ENCODE peak calls at places on chromosome 9, in six cellular contexts. R, Q, F, T, A and Y are unnamed samples.

GRCh38 chr9:35954942-35955546 is 2.9 kb downstream of the OR2S2 start:
- DNase-seq in R (no peak), T (peak), F (peak), Q (peak), A (peak), Y (peak)

GRCh38 chr9:104810421-104811339 is 46.8 kb downstream of the NIPSNAP3B start:
- DNase-seq in T (peak), Q (no peak), F (no peak), R (no peak), A (no peak), Y (no peak)

GRCh38 chr9:136031094-136031493 is 64.0 kb downstream of the NACC2 start:
- DNase-seq in F (no peak), Q (no peak), A (no peak), R (no peak), T (no peak), Y (no peak)

GRCh38 chr9:89425024-89425805 is 72.7 kb downstream of the SEMA4D start:
- DNase-seq in Q (no peak), T (no peak), F (no peak), R (no peak), A (no peak), Y (no peak)

GRCh38 chr9:126198854-126199253 is 127.8 kb upstream of the MVB12B start:
- DNase-seq in F (no peak), R (no peak), Q (no peak), T (no peak), A (no peak), Y (no peak)

GRCh38 chr9:34240021-34240420 is 61.2 kb downstream of the UBAP1 start:
- DNase-seq in R (no peak), Q (no peak), A (no peak), T (no peak), F (no peak), Y (no peak)

GRCh38 chr9:137228968-137229896 is 1.5 kb upstream of the SLC34A3 start:
- DNase-seq in Q (no peak), F (no peak), T (no peak), A (no peak), R (no peak), Y (no peak)

GRCh38 chr9:33787839-33788238 is 7.5 kb upstream of the PRSS3 start:
- DNase-seq in Q (no peak), A (no peak), F (peak), T (no peak), R (no peak), Y (no peak)

GRCh38 chr9:108033976-108034964 is 544.7 kb upstream of the KLF4 start:
- DNase-seq in R (no peak), Q (no peak), F (no peak), A (no peak), T (peak), Y (peak)

GRCh38 chr9:72390896-72391295 is 25.9 kb upstream of the ZFAND5 start:
- DNase-seq in Q (no peak), R (no peak), F (no peak), T (no peak), A (no peak), Y (no peak)

GRCh38 chr9:35728041-35728971 is 3.7 kb downstream of the TLN1 start:
- DNase-seq in F (peak), A (peak), T (peak), R (no peak), Q (peak), Y (peak)

GRCh38 chr9:96686638-96687335 is 31.7 kb upstream of the PRXL2C start:
- DNase-seq in R (peak), Q (peak), A (peak), F (peak), T (peak), Y (no peak)

GRCh38 chr9:98162638-98163037 is 29.8 kb downstream of the CORO2A start:
- DNase-seq in F (no peak), R (no peak), A (no peak), T (no peak), Q (no peak), Y (no peak)

GRCh38 chr9:110031511-110032173 is 176.3 kb downstream of the C9orf152 start:
- DNase-seq in R (no peak), T (peak), A (no peak), Q (peak), F (no peak), Y (peak)

GRCh38 chr9:133932176-133932575 is 59.9 kb downstream of the VAV2 start:
- DNase-seq in F (no peak), R (no peak), T (peak), Q (no peak), A (no peak), Y (no peak)

GRCh38 chr9:125909497-125909896 is 162.3 kb downstream of the PBX3 start:
- DNase-seq in R (no peak), A (no peak), Q (no peak), T (no peak), F (no peak), Y (no peak)

GRCh38 chr9:69326261-69326660 is 1.2 kb downstream of the ENTREP1 start:
- DNase-seq in A (no peak), R (no peak), T (no peak), Q (no peak), F (peak), Y (no peak)

GRCh38 chr9:107638922-107639321 is 149.4 kb upstream of the KLF4 start:
- DNase-seq in R (no peak), A (no peak), F (peak), Q (peak), T (peak), Y (peak)

GRCh38 chr9:109780453-109781033 is 545 bp downstream of the PALM2AKAP2 start:
- DNase-seq in Q (no peak), R (no peak), T (peak), F (no peak), A (no peak), Y (no peak)

GRCh38 chr9:89207026-89207425 is 28.4 kb upstream of the SHC3 start:
- DNase-seq in T (no peak), F (no peak), Q (no peak), A (no peak), R (no peak), Y (no peak)

GRCh38 chr9:133344979-133345378 is 3.0 kb downstream of the MED22 start:
- DNase-seq in R (no peak), A (no peak), Q (no peak), T (no peak), F (no peak), Y (no peak)

GRCh38 chr9:114033397-114034103 is 44.5 kb downstream of the AMBP start:
- DNase-seq in A (no peak), T (peak), F (peak), Q (peak), R (no peak), Y (no peak)
- TF ChIP-seq CTCF in A (peak), T (peak), F (peak), Q (peak), R (peak), Y (peak)

GRCh38 chr9:128632486-128632885 is 24.2 kb downstream of the DYNC2I2 start:
- DNase-seq in A (no peak), F (no peak), Q (no peak), T (no peak), R (no peak), Y (no peak)
- H3K4me3 ChIP-seq in A (no peak), F (no peak), Q (no peak), T (no peak), R (no peak), Y (no peak)

DNA sequence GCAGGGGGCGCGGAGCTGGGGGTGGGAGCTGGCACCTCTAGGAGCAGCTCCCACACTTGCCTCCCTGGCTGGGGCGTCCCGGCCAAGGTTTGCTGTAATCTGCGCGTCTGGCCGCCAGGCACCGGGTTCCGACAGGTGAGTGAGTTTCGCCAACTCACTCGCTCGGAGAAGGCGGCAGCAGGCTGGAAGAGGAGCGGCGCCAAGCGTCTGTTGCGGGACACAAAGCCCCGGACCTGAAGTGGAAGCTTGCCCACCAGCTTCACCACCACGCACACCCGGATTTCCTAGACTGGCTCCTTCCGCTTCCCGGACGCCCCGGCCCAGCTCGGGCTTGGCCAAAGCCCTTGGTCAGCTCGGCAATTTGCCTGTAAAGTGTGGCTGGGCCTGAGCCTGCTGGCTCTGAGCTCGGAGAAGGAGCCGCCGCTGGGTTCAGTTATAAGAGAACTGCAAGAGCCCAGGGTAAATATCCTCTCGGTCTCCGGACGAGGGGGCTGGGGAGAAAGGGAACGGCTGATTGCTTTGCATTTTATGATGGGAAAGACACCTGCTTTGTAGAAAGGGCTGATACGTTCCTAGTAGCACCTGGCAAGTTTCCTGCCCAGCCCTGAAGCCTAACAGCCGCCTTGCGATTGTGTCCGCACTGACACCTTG is 461 bp upstream of the GNA14 start:
- DNase-seq in A (no peak), F (peak), R (no peak), Q (peak), T (peak), Y (no peak)
- TF ChIP-seq CTCF in A (no peak), F (no peak), R (peak), Q (peak), T (peak), Y (no peak)

DNA sequence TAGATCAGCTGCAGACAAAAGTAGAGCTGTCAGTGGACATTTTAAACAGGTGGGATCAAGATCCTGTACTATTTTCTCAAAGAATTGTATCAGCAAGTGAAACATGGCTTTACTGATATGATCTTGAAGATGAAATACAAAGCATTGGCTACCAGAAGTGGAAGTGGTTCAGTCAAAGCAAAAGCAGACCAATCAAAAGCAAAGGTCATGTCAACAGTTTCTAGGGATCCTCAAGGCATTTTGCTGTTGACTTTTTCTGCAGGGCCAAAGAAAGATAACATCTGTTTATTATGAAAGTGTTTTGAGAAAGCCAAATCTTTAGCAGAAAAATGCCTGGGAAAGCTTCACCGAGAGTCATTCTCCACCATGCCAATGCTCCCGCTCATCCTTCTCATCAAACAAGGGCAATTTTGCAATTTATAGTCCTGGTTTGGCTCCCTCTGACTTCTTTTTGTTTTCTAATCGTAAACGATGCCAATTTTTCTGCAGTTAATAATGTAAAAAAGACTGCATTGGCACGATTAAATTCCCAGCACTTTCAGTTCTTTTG is 90.3 kb upstream of the ACO1 start:
- DNase-seq in R (no peak), Q (no peak), A (no peak), F (no peak), T (no peak), Y (no peak)
- H3K4me3 ChIP-seq in R (no peak), Q (no peak), A (no peak), F (no peak), T (no peak), Y (no peak)

GRCh38 chr9:117247271-117247670 is 167.6 kb downstream of the ASTN2 start:
- DNase-seq in A (peak), Q (peak), T (no peak), F (no peak), R (no peak), Y (no peak)
- TF ChIP-seq CTCF in A (peak), Q (peak), T (no peak), F (no peak), R (no peak), Y (no peak)

GRCh38 chr9:130276955-130277354 is 11.4 kb downstream of the HMCN2 start:
- DNase-seq in Q (no peak), F (no peak), R (no peak), A (peak), T (no peak), Y (no peak)
- H3K4me3 ChIP-seq in Q (no peak), F (no peak), R (no peak), A (no peak), T (no peak), Y (no peak)

DNA sequence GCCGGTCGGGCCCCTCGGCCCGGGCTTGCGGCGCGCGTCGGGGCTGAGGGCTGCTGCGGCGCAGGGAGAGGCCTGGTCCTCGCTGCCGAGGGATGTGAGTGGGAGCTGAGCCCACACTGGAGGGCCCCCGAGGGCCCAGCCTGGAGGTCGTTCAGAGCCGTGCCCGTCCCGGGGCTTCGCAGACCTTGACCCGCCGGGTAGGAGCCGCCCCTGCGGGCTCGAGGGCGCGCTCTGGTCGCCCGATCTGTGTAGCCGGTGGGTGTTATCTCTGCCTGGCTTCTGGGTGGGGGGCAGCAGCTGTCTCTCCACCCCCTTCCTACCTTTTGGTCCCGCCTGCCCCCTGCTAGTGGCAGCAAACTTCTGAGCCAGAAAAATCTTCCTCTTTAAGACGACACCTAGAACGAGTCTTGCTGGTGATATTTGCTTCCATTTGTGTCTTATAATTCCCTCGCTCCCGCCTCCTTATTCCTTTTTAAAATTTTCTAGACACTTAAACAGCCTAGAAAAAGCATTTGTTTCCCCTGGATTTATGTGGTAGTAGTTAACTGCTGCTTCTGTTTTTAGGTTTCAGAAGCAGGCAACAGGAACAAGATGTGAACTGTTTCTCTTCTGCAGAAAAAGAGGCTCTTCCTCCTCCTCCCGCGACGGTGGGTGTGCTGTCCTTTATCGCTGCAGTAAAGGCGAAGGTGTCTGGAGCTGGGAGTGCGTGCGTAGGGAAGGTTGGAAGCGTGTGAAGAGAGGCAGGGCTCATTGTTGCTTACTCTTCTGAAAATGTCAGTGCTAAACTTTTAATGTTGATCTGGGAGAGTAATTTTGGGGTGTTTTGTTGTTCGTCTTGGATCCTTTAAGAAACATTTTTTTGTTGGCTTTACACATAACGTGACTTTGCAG is 549 bp downstream of the JAK2 start:
- DNase-seq in Q (peak), T (peak), A (peak), F (peak), R (no peak), Y (no peak)
- TF ChIP-seq CTCF in Q (no peak), T (no peak), A (no peak), F (no peak), R (no peak), Y (no peak)

GRCh38 chr9:112377087-112377486 is 2.8 kb upstream of the HSDL2 start:
- DNase-seq in A (no peak), T (no peak), R (no peak), F (no peak), Q (no peak), Y (no peak)

GRCh38 chr9:112379177-112380101 is 469 bp upstream of the HSDL2 start:
- DNase-seq in F (peak), Q (peak), T (peak), R (peak), A (peak), Y (peak)

GRCh38 chr9:112378441-112379176 is 1.3 kb upstream of the HSDL2 start:
- DNase-seq in A (peak), Q (peak), T (no peak), F (no peak), R (no peak), Y (no peak)

GRCh38 chr9:112380102-112380581 is at the start of gene HSDL2:
- DNase-seq in F (no peak), Q (peak), T (peak), A (peak), R (no peak), Y (no peak)

GRCh38 chr9:112377684-112378344 is 2.1 kb upstream of the HSDL2 start:
- DNase-seq in A (no peak), R (no peak), T (no peak), F (no peak), Q (no peak), Y (no peak)
- H3K4me3 ChIP-seq in A (peak), R (peak), T (peak), F (peak), Q (no peak), Y (no peak)

DNA sequence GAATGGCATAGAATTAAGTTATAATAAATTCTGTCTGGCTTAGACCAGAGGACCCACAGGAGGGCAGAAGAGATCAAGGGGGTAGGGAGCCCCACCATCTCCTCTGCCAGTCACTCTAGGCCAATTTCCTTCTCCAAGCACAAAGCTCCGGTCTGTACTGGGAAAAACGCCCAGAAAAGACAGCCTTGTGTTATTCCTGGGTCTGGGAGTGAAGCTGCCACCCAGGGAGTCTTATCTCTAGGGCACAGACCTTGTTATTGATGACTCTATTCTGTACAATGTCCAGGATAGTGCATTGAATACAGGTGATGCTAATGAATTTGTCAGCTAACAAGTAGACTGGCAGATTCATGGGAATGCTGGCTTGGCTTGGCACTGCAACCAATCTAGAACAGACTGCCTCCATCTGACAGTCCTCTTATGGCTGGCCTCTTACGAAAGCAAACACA is 60.7 kb downstream of the MED27 start:
- DNase-seq in A (no peak), T (no peak), Q (no peak), R (no peak), F (no peak), Y (no peak)
- TF ChIP-seq CTCF in A (no peak), T (no peak), Q (no peak), R (no peak), F (no peak), Y (no peak)